ENCODE peak calls at places on chromosomes 7 and 10, in eight cellular contexts. One of them, this sample, is unnamed.
A peak's percentile ranks its signal among the peaks of the same experiment; 100 is the strongest.

GRCh38 chr7:140275069-140275961 is 98.5 kb upstream of the KDM7A start:
- DNase-seq in progenitor cell of endocrine pancreas: no peak
- DNase-seq in cardiac fibroblast: no peak
- DNase-seq in GM10248: no peak
- DNase-seq in left lung: peak; percentile 22
- DNase-seq in amniotic stem cell: no peak
- DNase-seq in GM06990: no peak
- DNase-seq in neural crest cell: no peak
- DNase-seq in this sample: peak; percentile 53

GRCh38 chr7:49597805-49598204 is 175.6 kb upstream of the VWC2 start:
- DNase-seq in progenitor cell of endocrine pancreas: no peak
- DNase-seq in cardiac fibroblast: no peak
- DNase-seq in GM10248: no peak
- DNase-seq in left lung: no peak
- DNase-seq in amniotic stem cell: no peak
- DNase-seq in GM06990: no peak
- DNase-seq in neural crest cell: no peak
- DNase-seq in this sample: no peak

GRCh38 chr10:71203124-71203523 is 9.2 kb upstream of the UNC5B start:
- DNase-seq in progenitor cell of endocrine pancreas: no peak
- DNase-seq in cardiac fibroblast: no peak
- DNase-seq in GM10248: no peak
- DNase-seq in left lung: no peak
- DNase-seq in amniotic stem cell: no peak
- DNase-seq in GM06990: no peak
- DNase-seq in neural crest cell: no peak
- DNase-seq in this sample: no peak

GRCh38 chr10:60524541-60524940 is 134.9 kb upstream of the ANK3 start:
- DNase-seq in progenitor cell of endocrine pancreas: no peak
- DNase-seq in cardiac fibroblast: peak; percentile 83
- DNase-seq in GM10248: no peak
- DNase-seq in left lung: no peak
- DNase-seq in amniotic stem cell: no peak
- DNase-seq in GM06990: no peak
- DNase-seq in neural crest cell: no peak
- DNase-seq in this sample: no peak

GRCh38 chr10:86389441-86390193 is 23.0 kb upstream of the GRID1 start:
- DNase-seq in progenitor cell of endocrine pancreas: peak; percentile 52
- DNase-seq in cardiac fibroblast: no peak
- DNase-seq in GM10248: peak; percentile 85
- DNase-seq in left lung: no peak
- DNase-seq in amniotic stem cell: no peak
- DNase-seq in GM06990: peak; percentile 71
- DNase-seq in neural crest cell: peak; percentile 45
- DNase-seq in this sample: peak; percentile 36

GRCh38 chr10:11225935-11226334 is 208.3 kb downstream of the CELF2 start:
- DNase-seq in progenitor cell of endocrine pancreas: no peak
- DNase-seq in cardiac fibroblast: no peak
- DNase-seq in GM10248: no peak
- DNase-seq in left lung: no peak
- DNase-seq in amniotic stem cell: no peak
- DNase-seq in GM06990: peak; percentile 43
- DNase-seq in neural crest cell: no peak
- DNase-seq in this sample: no peak

GRCh38 chr7:38178695-38179344 is 775 bp downstream of the STARD3NL start:
- DNase-seq in progenitor cell of endocrine pancreas: no peak
- DNase-seq in cardiac fibroblast: peak; percentile 65
- DNase-seq in GM10248: peak; percentile 40
- DNase-seq in left lung: no peak
- DNase-seq in amniotic stem cell: no peak
- DNase-seq in GM06990: no peak
- DNase-seq in neural crest cell: no peak
- DNase-seq in this sample: peak; percentile 58

GRCh38 chr10:11604742-11605650 is 6.5 kb downstream of the USP6NL start:
- DNase-seq in progenitor cell of endocrine pancreas: no peak
- DNase-seq in cardiac fibroblast: no peak
- DNase-seq in GM10248: no peak
- DNase-seq in left lung: no peak
- DNase-seq in amniotic stem cell: no peak
- DNase-seq in GM06990: peak; percentile 54
- DNase-seq in neural crest cell: no peak
- DNase-seq in this sample: no peak

GRCh38 chr10:19956633-19957032 is 140.4 kb downstream of the PLXDC2 start:
- DNase-seq in progenitor cell of endocrine pancreas: no peak
- DNase-seq in cardiac fibroblast: no peak
- DNase-seq in GM10248: no peak
- DNase-seq in left lung: no peak
- DNase-seq in amniotic stem cell: no peak
- DNase-seq in GM06990: no peak
- DNase-seq in neural crest cell: no peak
- DNase-seq in this sample: no peak

This sample was measured in dermis blood vessel endothelial cell.